ENCODE peak calls at places on chromosomes 5 and 9, in eight cellular contexts. K is GM12878, V is Caco-2, A is HFFc6, I is endothelial cell, Y is right lobe of liver, U is Calu3, B is GM13977. M is an unnamed sample.

GRCh38 chr5:126450388-126450787 is 27.2 kb downstream of the GRAMD2B start:
- DNase-seq in K (no peak), V (no peak), A (no peak), I (no peak), Y (no peak), U (no peak), B (peak; percentile 40), M (no peak)

GRCh38 chr5:80255425-80255751 is 460 bp downstream of the SERINC5 start:
- DNase-seq in K (no peak), V (peak; percentile 68), A (peak; percentile 52), I (peak; percentile 69), Y (no peak), U (peak; percentile 75), B (no peak), M (no peak)

GRCh38 chr9:21812945-21813568 is 10.6 kb downstream of the MTAP start:
- DNase-seq in K (no peak), V (peak; percentile 75), A (peak; percentile 66), I (peak; percentile 79), Y (peak; percentile 72), U (peak; percentile 77), B (peak; percentile 52), M (no peak)

GRCh38 chr9:124869466-124869985 is 7.6 kb downstream of the ARPC5L start:
- DNase-seq in K (no peak), V (peak; percentile 45), A (no peak), I (peak; percentile 43), Y (peak; percentile 54), U (no peak), B (no peak), M (no peak)

GRCh38 chr5:150146862-150147579 is 8.6 kb downstream of the PDGFRB start:
- DNase-seq in K (no peak), V (no peak), A (no peak), I (no peak), Y (no peak), U (no peak), B (no peak), M (no peak)

GRCh38 chr9:97525451-97525850 is 24.0 kb downstream of the TMOD1 start:
- DNase-seq in K (no peak), V (peak; percentile 24), A (peak; percentile 82), I (no peak), Y (no peak), U (no peak), B (no peak), M (peak; percentile 84)

GRCh38 chr9:114276908-114277821 is 45.7 kb upstream of the ORM1 start:
- DNase-seq in K (no peak), V (no peak), A (peak; percentile 98), I (no peak), Y (peak; percentile 30), U (no peak), B (no peak), M (peak; percentile 82)

GRCh38 chr5:143135832-143136551 is 267.5 kb downstream of the NR3C1 start:
- DNase-seq in K (no peak), V (no peak), A (no peak), I (no peak), Y (no peak), U (no peak), B (no peak), M (no peak)

GRCh38 chr9:137083418-137084004 is 3.3 kb upstream of the MAN1B1 start:
- DNase-seq in K (peak; percentile 66), V (no peak), A (peak; percentile 96), I (no peak), Y (no peak), U (peak; percentile 81), B (no peak), M (peak; percentile 77)

GRCh38 chr9:136372561-136373299 is 739 bp downstream of the CARD9 start:
- DNase-seq in K (no peak), V (peak; percentile 76), A (peak; percentile 75), I (no peak), Y (no peak), U (peak; percentile 81), B (no peak), M (peak; percentile 52)

GRCh38 chr9:69153707-69154521 is 20.2 kb upstream of the TJP2 start:
- DNase-seq in K (no peak), V (no peak), A (no peak), I (no peak), Y (peak; percentile 81), U (peak; percentile 61), B (no peak), M (no peak)

GRCh38 chr9:27473135-27473534 is 51.0 kb upstream of the IFNK start:
- DNase-seq in K (no peak), V (no peak), A (no peak), I (no peak), Y (peak; percentile 43), U (no peak), B (no peak), M (no peak)

GRCh38 chr5:151085517-151086031 is 4.7 kb upstream of the TNIP1 start:
- DNase-seq in K (no peak), V (no peak), A (no peak), I (no peak), Y (peak; percentile 72), U (peak; percentile 83), B (no peak), M (no peak)

GRCh38 chr5:40021007-40021406 is 596.2 kb upstream of the DAB2 start:
- DNase-seq in K (no peak), V (no peak), A (no peak), I (no peak), Y (no peak), U (no peak), B (no peak), M (no peak)

GRCh38 chr5:6386270-6386669 is 7.9 kb upstream of the MED10 start:
- DNase-seq in K (no peak), V (no peak), A (no peak), I (no peak), Y (no peak), U (no peak), B (no peak), M (no peak)

GRCh38 chr9:38196721-38197120 is 127.7 kb upstream of the SHB start:
- DNase-seq in K (no peak), V (no peak), A (no peak), I (no peak), Y (no peak), U (no peak), B (no peak), M (no peak)

GRCh38 chr5:59356813-59357381 is 536.6 kb downstream of the PDE4D start:
- DNase-seq in K (no peak), V (peak; percentile 14), A (no peak), I (peak; percentile 17), Y (peak; percentile 42), U (no peak), B (no peak), M (no peak)

GRCh38 chr9:134210908-134211810 is 46.8 kb upstream of the RNU6ATAC start:
- DNase-seq in K (no peak), V (no peak), A (no peak), I (no peak), Y (peak; percentile 94), U (no peak), B (no peak), M (no peak)

GRCh38 chr5:54443264-54443663 is 12.2 kb upstream of the HSPB3 start:
- DNase-seq in K (no peak), V (peak; percentile 57), A (peak; percentile 39), I (peak; percentile 18), Y (no peak), U (peak; percentile 21), B (peak; percentile 44), M (peak; percentile 38)

GRCh38 chr9:97386265-97386633 is 25.6 kb upstream of the TDRD7 start:
- DNase-seq in K (no peak), V (peak; percentile 36), A (no peak), I (no peak), Y (no peak), U (no peak), B (no peak), M (no peak)

GRCh38 chr9:130039504-130040147 is 3.4 kb downstream of the FNBP1 start:
- DNase-seq in K (peak; percentile 75), V (peak; percentile 20), A (no peak), I (no peak), Y (no peak), U (no peak), B (no peak), M (no peak)
- TF ChIP-seq CTCF in K (no peak), V (no peak), A (peak; percentile 37), I (no peak), Y (no peak), U (no peak), B (no peak), M (no peak)

DNA sequence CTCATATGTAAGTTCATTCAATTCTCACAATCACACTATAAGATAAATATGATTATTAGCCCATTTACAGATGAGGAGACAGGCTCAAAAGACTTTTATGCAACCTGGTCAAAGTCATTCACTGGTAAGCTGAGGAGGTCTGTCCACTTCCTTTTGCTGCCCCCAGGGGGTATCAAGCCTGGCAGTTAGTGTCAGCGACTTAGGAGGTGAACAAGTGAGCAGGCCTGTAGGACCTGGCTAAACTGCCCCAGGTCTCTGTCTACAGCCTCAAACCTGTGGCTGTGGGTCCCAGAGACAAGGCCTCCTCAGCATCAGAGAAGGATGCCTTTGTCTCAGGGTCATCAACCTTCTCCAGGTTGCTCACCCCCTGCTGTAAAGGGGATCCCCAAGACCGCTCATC is 10.4 kb downstream of the TGFBI start:
- DNase-seq in K (no peak), V (no peak), A (no peak), I (no peak), Y (no peak), U (no peak), B (no peak), M (no peak)
- TF ChIP-seq CTCF in K (no peak), V (no peak), A (peak; percentile 37), I (no peak), Y (no peak), U (no peak), B (no peak), M (no peak)

DNA sequence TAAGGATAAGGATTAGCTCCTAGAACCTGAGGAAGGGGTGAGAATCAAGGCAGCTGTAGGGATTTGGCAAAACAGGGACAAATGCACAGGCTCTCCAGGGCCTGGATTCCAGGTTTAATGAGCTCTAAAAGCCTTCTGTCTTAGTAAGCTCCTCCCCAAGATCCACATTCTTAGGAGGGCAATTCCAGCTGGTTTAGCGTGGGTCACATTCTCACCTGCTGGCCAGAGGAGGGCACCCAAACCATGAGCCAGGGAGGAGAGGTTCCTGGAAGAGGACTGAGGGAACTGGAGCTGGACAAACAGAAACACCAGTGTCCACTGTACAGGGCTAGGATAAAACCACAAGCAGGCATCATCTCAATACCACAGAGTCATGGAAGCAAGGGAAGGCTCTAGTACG is 480.0 kb downstream of the CCDC171 start:
- DNase-seq in K (no peak), V (no peak), A (peak; percentile 39), I (no peak), Y (no peak), U (peak; percentile 22), B (no peak), M (no peak)
- TF ChIP-seq CTCF in K (peak; percentile 4), V (no peak), A (peak; percentile 46), I (no peak), Y (no peak), U (no peak), B (no peak), M (peak; percentile 2)

GRCh38 chr5:177336112-177336511 is 15.4 kb downstream of the LMAN2 start:
- DNase-seq in K (no peak), V (peak; percentile 65), A (no peak), I (peak; percentile 55), Y (no peak), U (peak; percentile 63), B (no peak), M (no peak)
- TF ChIP-seq CTCF in K (peak; percentile 36), V (peak; percentile 53), A (peak; percentile 50), I (no peak), Y (peak; percentile 37), U (peak; percentile 61), B (peak; percentile 41), M (peak; percentile 10)

M was measured in AG09319.